ENCODE peak calls at places on chromosomes 5 and 9, in ten cellular contexts. One of them, this sample, is unnamed.

GRCh38 chr9:83185517-83186192 is 122.7 kb upstream of the RASEF start:
- DNase-seq in HFF-Myc: no peak
- DNase-seq in spleen: no peak
- DNase-seq in heart left ventricle: peak; percentile 33
- DNase-seq in A549: no peak
- DNase-seq in fibroblast of the aortic adventitia: no peak
- DNase-seq in choroid plexus epithelial cell: no peak
- DNase-seq in endothelial cell of umbilical vein: no peak
- DNase-seq in ovary: no peak
- DNase-seq in neural progenitor cell: peak; percentile 13
- DNase-seq in this sample: no peak

GRCh38 chr9:122265265-122265900 is 701 bp downstream of the MRRF start:
- DNase-seq in HFF-Myc: no peak
- DNase-seq in spleen: no peak
- DNase-seq in heart left ventricle: no peak
- DNase-seq in A549: peak; percentile 65
- DNase-seq in fibroblast of the aortic adventitia: peak; percentile 34
- DNase-seq in choroid plexus epithelial cell: peak; percentile 28
- DNase-seq in endothelial cell of umbilical vein: peak; percentile 36
- DNase-seq in ovary: no peak
- DNase-seq in neural progenitor cell: no peak
- DNase-seq in this sample: no peak

GRCh38 chr5:80745490-80745889 is 90.7 kb upstream of the DHFR start:
- DNase-seq in HFF-Myc: peak; percentile 17
- DNase-seq in spleen: no peak
- DNase-seq in heart left ventricle: no peak
- DNase-seq in A549: no peak
- DNase-seq in fibroblast of the aortic adventitia: no peak
- DNase-seq in choroid plexus epithelial cell: peak; percentile 64
- DNase-seq in endothelial cell of umbilical vein: no peak
- DNase-seq in ovary: no peak
- DNase-seq in neural progenitor cell: no peak
- DNase-seq in this sample: no peak

GRCh38 chr9:130122465-130122864 is 49.7 kb upstream of the NCS1 start:
- DNase-seq in HFF-Myc: no peak
- DNase-seq in spleen: peak; percentile 32
- DNase-seq in heart left ventricle: no peak
- DNase-seq in A549: no peak
- DNase-seq in fibroblast of the aortic adventitia: no peak
- DNase-seq in choroid plexus epithelial cell: no peak
- DNase-seq in endothelial cell of umbilical vein: no peak
- DNase-seq in ovary: no peak
- DNase-seq in neural progenitor cell: no peak
- DNase-seq in this sample: no peak

GRCh38 chr5:96868603-96869371 is 7.5 kb upstream of the ERAP2 start:
- DNase-seq in HFF-Myc: no peak
- DNase-seq in spleen: no peak
- DNase-seq in heart left ventricle: no peak
- DNase-seq in A549: peak; percentile 76
- DNase-seq in fibroblast of the aortic adventitia: peak; percentile 82
- DNase-seq in choroid plexus epithelial cell: peak; percentile 91
- DNase-seq in endothelial cell of umbilical vein: peak; percentile 70
- DNase-seq in ovary: no peak
- DNase-seq in neural progenitor cell: peak; percentile 73
- DNase-seq in this sample: peak; percentile 42

GRCh38 chr5:171614511-171614910 is 171.1 kb upstream of the SMIM23 start:
- DNase-seq in HFF-Myc: no peak
- DNase-seq in spleen: no peak
- DNase-seq in heart left ventricle: no peak
- DNase-seq in A549: no peak
- DNase-seq in fibroblast of the aortic adventitia: no peak
- DNase-seq in choroid plexus epithelial cell: no peak
- DNase-seq in endothelial cell of umbilical vein: no peak
- DNase-seq in ovary: no peak
- DNase-seq in neural progenitor cell: no peak
- DNase-seq in this sample: no peak

GRCh38 chr9:94894111-94894699 is 167.7 kb downstream of the AOPEP start:
- DNase-seq in HFF-Myc: no peak
- DNase-seq in spleen: no peak
- DNase-seq in heart left ventricle: no peak
- DNase-seq in A549: no peak
- DNase-seq in fibroblast of the aortic adventitia: peak; percentile 78
- DNase-seq in choroid plexus epithelial cell: no peak
- DNase-seq in endothelial cell of umbilical vein: peak; percentile 60
- DNase-seq in ovary: no peak
- DNase-seq in neural progenitor cell: no peak
- DNase-seq in this sample: no peak

GRCh38 chr5:124747770-124748686 is 1.6 kb upstream of the ZNF608 start:
- DNase-seq in HFF-Myc: no peak
- DNase-seq in spleen: no peak
- DNase-seq in heart left ventricle: no peak
- DNase-seq in A549: peak; percentile 4
- DNase-seq in fibroblast of the aortic adventitia: peak; percentile 53
- DNase-seq in choroid plexus epithelial cell: peak; percentile 51
- DNase-seq in endothelial cell of umbilical vein: no peak
- DNase-seq in ovary: no peak
- DNase-seq in neural progenitor cell: peak; percentile 43
- DNase-seq in this sample: no peak

GRCh38 chr5:137431051-137431450 is 68.1 kb downstream of the SPOCK1 start:
- DNase-seq in HFF-Myc: no peak
- DNase-seq in spleen: no peak
- DNase-seq in heart left ventricle: no peak
- DNase-seq in A549: no peak
- DNase-seq in fibroblast of the aortic adventitia: no peak
- DNase-seq in choroid plexus epithelial cell: no peak
- DNase-seq in endothelial cell of umbilical vein: no peak
- DNase-seq in ovary: no peak
- DNase-seq in neural progenitor cell: no peak
- DNase-seq in this sample: no peak

GRCh38 chr9:34252670-34253459 is 74.0 kb downstream of the UBAP1 start:
- DNase-seq in HFF-Myc: no peak
- DNase-seq in spleen: peak; percentile 84
- DNase-seq in heart left ventricle: peak; percentile 72
- DNase-seq in A549: peak; percentile 67
- DNase-seq in fibroblast of the aortic adventitia: peak; percentile 76
- DNase-seq in choroid plexus epithelial cell: peak; percentile 68
- DNase-seq in endothelial cell of umbilical vein: peak; percentile 52
- DNase-seq in ovary: peak; percentile 59
- DNase-seq in neural progenitor cell: peak; percentile 80
- DNase-seq in this sample: no peak

GRCh38 chr9:13934411-13934810 is 379.5 kb downstream of the NFIB start:
- DNase-seq in HFF-Myc: no peak
- DNase-seq in spleen: no peak
- DNase-seq in heart left ventricle: no peak
- DNase-seq in A549: no peak
- DNase-seq in fibroblast of the aortic adventitia: no peak
- DNase-seq in choroid plexus epithelial cell: no peak
- DNase-seq in endothelial cell of umbilical vein: no peak
- DNase-seq in ovary: no peak
- DNase-seq in neural progenitor cell: no peak
- DNase-seq in this sample: no peak
- H3K4me3 ChIP-seq in HFF-Myc: no peak overlapping the region
- H3K4me3 ChIP-seq in spleen: no peak overlapping the region
- H3K4me3 ChIP-seq in heart left ventricle: no peak overlapping the region
- H3K4me3 ChIP-seq in A549: no peak overlapping the region
- H3K4me3 ChIP-seq in fibroblast of the aortic adventitia: no peak overlapping the region
- H3K4me3 ChIP-seq in choroid plexus epithelial cell: no peak overlapping the region
- H3K4me3 ChIP-seq in endothelial cell of umbilical vein: no peak overlapping the region
- H3K4me3 ChIP-seq in ovary: no peak overlapping the region
- H3K4me3 ChIP-seq in neural progenitor cell: no peak overlapping the region
- H3K4me3 ChIP-seq in this sample: no peak overlapping the region

DNA sequence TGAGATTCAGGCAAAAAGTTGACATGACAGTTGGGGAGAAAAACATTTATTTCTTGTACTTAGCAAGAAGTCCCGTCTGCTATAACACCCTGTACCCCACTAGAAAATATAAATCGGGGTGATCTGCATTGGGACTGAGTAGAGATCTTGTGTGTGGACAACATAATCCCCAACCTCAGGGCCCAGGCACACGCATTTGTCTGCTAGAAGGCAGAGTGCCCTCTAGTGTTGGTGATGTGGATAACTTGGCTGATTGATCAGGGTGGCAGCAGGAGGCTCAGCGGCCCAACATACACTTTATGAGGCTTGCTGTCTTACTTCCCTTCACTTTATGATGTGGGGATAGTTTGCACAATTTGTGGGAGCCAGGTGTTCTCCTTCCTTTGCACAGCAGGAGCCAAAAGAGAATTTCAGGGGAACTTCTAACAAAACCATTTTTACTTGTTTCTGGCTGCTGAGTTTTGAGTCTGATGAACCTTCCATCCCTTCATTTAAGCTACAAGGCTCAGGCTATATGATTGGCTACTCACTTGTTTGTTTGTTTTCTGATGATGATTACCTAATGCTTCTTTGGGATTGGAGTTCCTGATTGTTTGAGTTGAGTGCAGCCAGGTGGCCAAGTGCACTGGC is 263.2 kb downstream of the DMAC1 start:
- DNase-seq in HFF-Myc: peak; percentile 27
- DNase-seq in spleen: no peak
- DNase-seq in heart left ventricle: peak; percentile 59
- DNase-seq in A549: peak; percentile 54
- DNase-seq in fibroblast of the aortic adventitia: peak; percentile 51
- DNase-seq in choroid plexus epithelial cell: peak; percentile 74
- DNase-seq in endothelial cell of umbilical vein: peak; percentile 42
- DNase-seq in ovary: no peak
- DNase-seq in neural progenitor cell: peak; percentile 74
- DNase-seq in this sample: no peak
- TF ChIP-seq CTCF in HFF-Myc: peak; percentile 71
- TF ChIP-seq CTCF in spleen: peak; percentile 52
- TF ChIP-seq CTCF in heart left ventricle: peak; percentile 67
- TF ChIP-seq CTCF in A549: peak; percentile 62
- TF ChIP-seq CTCF in fibroblast of the aortic adventitia: peak; percentile 66
- TF ChIP-seq CTCF in choroid plexus epithelial cell: peak; percentile 80
- TF ChIP-seq CTCF in endothelial cell of umbilical vein: peak; percentile 50
- TF ChIP-seq CTCF in ovary: no peak
- TF ChIP-seq CTCF in neural progenitor cell: peak; percentile 78
- TF ChIP-seq CTCF in this sample: peak; percentile 66

DNA sequence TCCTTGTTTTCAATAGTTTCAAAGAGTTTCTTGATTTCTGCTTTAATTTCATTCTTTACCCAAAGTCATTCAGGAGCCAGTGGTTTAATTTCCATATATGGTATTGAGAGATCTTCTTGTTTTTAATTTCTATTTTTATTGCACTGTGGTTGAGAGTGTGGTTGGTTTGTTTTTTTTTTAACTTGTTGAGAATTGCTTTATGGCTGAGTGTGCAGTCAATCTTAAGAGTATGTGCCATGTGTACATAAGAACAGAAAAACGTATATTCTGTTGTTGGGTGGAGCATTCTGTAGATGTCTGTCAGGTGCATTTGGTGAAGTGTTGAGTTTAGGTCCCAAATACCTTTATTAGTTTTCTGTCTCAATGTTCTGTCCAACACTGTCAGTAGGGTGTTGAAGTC is 26.7 kb upstream of the IPPK start:
- DNase-seq in HFF-Myc: no peak
- DNase-seq in spleen: no peak
- DNase-seq in heart left ventricle: no peak
- DNase-seq in A549: no peak
- DNase-seq in fibroblast of the aortic adventitia: no peak
- DNase-seq in choroid plexus epithelial cell: no peak
- DNase-seq in endothelial cell of umbilical vein: no peak
- DNase-seq in ovary: no peak
- DNase-seq in neural progenitor cell: no peak
- DNase-seq in this sample: no peak
- H3K4me3 ChIP-seq in HFF-Myc: no peak overlapping the region
- H3K4me3 ChIP-seq in spleen: no peak overlapping the region
- H3K4me3 ChIP-seq in heart left ventricle: no peak overlapping the region
- H3K4me3 ChIP-seq in A549: no peak overlapping the region
- H3K4me3 ChIP-seq in fibroblast of the aortic adventitia: no peak overlapping the region
- H3K4me3 ChIP-seq in choroid plexus epithelial cell: no peak overlapping the region
- H3K4me3 ChIP-seq in endothelial cell of umbilical vein: no peak overlapping the region
- H3K4me3 ChIP-seq in ovary: no peak overlapping the region
- H3K4me3 ChIP-seq in neural progenitor cell: no peak overlapping the region
- H3K4me3 ChIP-seq in this sample: no peak overlapping the region

GRCh38 chr5:57097526-57097925 is 76.3 kb upstream of the GPBP1 start:
- DNase-seq in HFF-Myc: no peak
- DNase-seq in spleen: no peak
- DNase-seq in heart left ventricle: no peak
- DNase-seq in A549: no peak
- DNase-seq in fibroblast of the aortic adventitia: no peak
- DNase-seq in choroid plexus epithelial cell: no peak
- DNase-seq in endothelial cell of umbilical vein: no peak
- DNase-seq in ovary: no peak
- DNase-seq in neural progenitor cell: no peak
- DNase-seq in this sample: no peak

DNA sequence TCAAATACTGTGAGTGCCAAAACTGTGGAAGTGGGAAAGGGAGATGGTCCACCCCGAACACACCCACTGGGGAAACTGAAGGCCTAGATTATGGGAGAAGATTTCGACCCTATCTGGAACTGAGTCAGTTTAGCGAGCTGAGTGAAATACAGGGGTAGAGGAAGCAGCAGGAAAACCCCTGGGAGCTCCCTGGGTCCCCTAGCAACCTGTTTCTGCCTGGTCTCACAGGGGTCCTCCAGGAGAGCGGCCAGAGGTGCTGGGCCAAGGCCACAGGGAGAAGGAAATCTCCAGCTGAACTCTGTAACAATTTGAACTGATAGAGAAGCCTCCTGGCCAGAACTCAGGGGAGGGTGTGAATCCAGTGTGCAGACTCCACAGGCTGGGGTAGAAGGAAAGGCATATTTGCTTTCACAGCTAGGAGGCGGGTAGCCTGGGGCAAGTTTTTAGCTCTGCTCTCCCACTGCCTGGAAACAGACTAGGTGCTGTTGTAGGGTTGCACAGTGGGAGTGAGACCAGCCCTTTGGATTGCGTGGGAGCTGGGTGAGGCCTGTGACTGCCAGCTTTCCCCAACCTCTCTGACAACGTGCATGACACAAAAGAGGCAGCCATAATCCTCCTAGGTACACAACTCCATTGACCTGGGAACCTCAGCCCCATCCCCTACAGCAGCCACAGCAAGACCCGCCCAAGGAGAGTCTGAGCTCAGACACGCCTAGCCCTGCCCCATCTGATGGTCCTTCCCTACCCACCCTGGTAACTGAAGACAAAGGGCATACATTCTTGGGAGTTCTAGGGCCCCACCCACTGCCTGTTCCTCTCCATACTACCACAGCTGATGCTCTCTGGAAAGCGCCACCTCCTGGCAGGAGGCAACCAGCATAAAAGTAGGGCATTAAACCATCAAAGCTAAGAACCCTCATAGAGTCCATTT is 78.8 kb upstream of the GPBP1 start:
- DNase-seq in HFF-Myc: no peak
- DNase-seq in spleen: no peak
- DNase-seq in heart left ventricle: no peak
- DNase-seq in A549: peak; percentile 55
- DNase-seq in fibroblast of the aortic adventitia: no peak
- DNase-seq in choroid plexus epithelial cell: peak; percentile 8
- DNase-seq in endothelial cell of umbilical vein: no peak
- DNase-seq in ovary: no peak
- DNase-seq in neural progenitor cell: peak; percentile 45
- DNase-seq in this sample: no peak
- TF ChIP-seq CTCF in HFF-Myc: peak; percentile 45
- TF ChIP-seq CTCF in spleen: no peak
- TF ChIP-seq CTCF in heart left ventricle: no peak
- TF ChIP-seq CTCF in A549: no peak
- TF ChIP-seq CTCF in fibroblast of the aortic adventitia: peak; percentile 12
- TF ChIP-seq CTCF in choroid plexus epithelial cell: peak; percentile 47
- TF ChIP-seq CTCF in endothelial cell of umbilical vein: peak; percentile 15
- TF ChIP-seq CTCF in ovary: no peak
- TF ChIP-seq CTCF in neural progenitor cell: peak; percentile 55
- TF ChIP-seq CTCF in this sample: no peak

This sample was measured in AG04449.